ENCODE peak calls at places on chromosomes 11 and 22, in six cellular contexts. A, G, B, P, H and U are unnamed samples.
A peak's percentile ranks its signal among the peaks of the same experiment; 100 is the strongest.

GRCh38 chr22:40534379-40535188 is 101.9 kb downstream of the MRTFA start:
- DNase-seq in A (no peak), G (no peak), B (no peak), P (peak; percentile 53), H (no peak), U (no peak)

GRCh38 chr11:122253541-122254317 is 137.7 kb upstream of the BLID start:
- DNase-seq in A (no peak), G (no peak), B (no peak), P (no peak), H (no peak), U (no peak)

GRCh38 chr11:126303623-126304456 is at the start of gene DCPS:
- DNase-seq in A (peak; percentile 79), G (peak; percentile 98), B (peak; percentile 50), P (peak; percentile 81), H (peak; percentile 75), U (peak; percentile 99)

GRCh38 chr11:15805726-15806125 is 550.6 kb downstream of the SOX6 start:
- DNase-seq in A (no peak), G (no peak), B (no peak), P (no peak), H (no peak), U (no peak)

GRCh38 chr11:9201372-9202162 is 63.6 kb downstream of the DENND5A start:
- DNase-seq in A (no peak), G (no peak), B (no peak), P (no peak), H (no peak), U (no peak)

GRCh38 chr22:39592104-39593060 is 21.8 kb downstream of the CACNA1I start:
- DNase-seq in A (peak; percentile 58), G (peak; percentile 49), B (no peak), P (no peak), H (no peak), U (no peak)

GRCh38 chr22:19973551-19974183 is 32.0 kb upstream of the TXNRD2 start:
- DNase-seq in A (no peak), G (no peak), B (no peak), P (no peak), H (no peak), U (no peak)

GRCh38 chr11:93845181-93846092 is 5.0 kb downstream of the VSTM5 start:
- DNase-seq in A (no peak), G (peak; percentile 31), B (no peak), P (no peak), H (no peak), U (no peak)

GRCh38 chr11:61718613-61719302 is 33.7 kb upstream of the MYRF start:
- DNase-seq in A (no peak), G (peak; percentile 96), B (no peak), P (no peak), H (no peak), U (no peak)

GRCh38 chr11:115220881-115221280 is 283.3 kb downstream of the CADM1 start:
- DNase-seq in A (no peak), G (no peak), B (no peak), P (no peak), H (no peak), U (no peak)

GRCh38 chr11:46414466-46414796 is 22.9 kb upstream of the CHRM4 start:
- DNase-seq in A (no peak), G (no peak), B (no peak), P (no peak), H (no peak), U (no peak)

GRCh38 chr11:92978226-92979111 is 9.0 kb downstream of the MTNR1B start:
- DNase-seq in A (no peak), G (peak; percentile 78), B (no peak), P (no peak), H (no peak), U (no peak)

GRCh38 chr11:128790200-128790599 is 76.9 kb downstream of the KCNJ1 start:
- DNase-seq in A (no peak), G (no peak), B (no peak), P (no peak), H (no peak), U (no peak)

GRCh38 chr22:23889620-23890019 is 4.6 kb upstream of the MIF start:
- DNase-seq in A (no peak), G (no peak), B (no peak), P (no peak), H (no peak), U (no peak)

GRCh38 chr22:29570912-29571549 is 9.9 kb downstream of the NIPSNAP1 start:
- DNase-seq in A (no peak), G (no peak), B (no peak), P (no peak), H (peak; percentile 66), U (no peak)

GRCh38 chr11:127074151-127074761 is 73.7 kb upstream of the KIRREL3 start:
- DNase-seq in A (no peak), G (peak; percentile 36), B (peak; percentile 21), P (peak; percentile 76), H (peak; percentile 38), U (peak; percentile 56)

GRCh38 chr11:76700177-76701100 is 29.9 kb upstream of the LRRC32 start:
- DNase-seq in A (peak; percentile 79), G (peak; percentile 57), B (no peak), P (no peak), H (peak; percentile 15), U (no peak)

GRCh38 chr11:117807482-117808272 is 10.7 kb upstream of the DSCAML1 start:
- DNase-seq in A (peak; percentile 38), G (peak; percentile 79), B (no peak), P (no peak), H (no peak), U (peak; percentile 60)

GRCh38 chr11:18599739-18600230 is at the start of gene MISFA:
- DNase-seq in A (no peak), G (no peak), B (no peak), P (no peak), H (no peak), U (no peak)

GRCh38 chr11:2927851-2928604 is 1.2 kb downstream of the PHLDA2 start:
- DNase-seq in A (no peak), G (peak; percentile 54), B (no peak), P (no peak), H (no peak), U (peak; percentile 56)

GRCh38 chr22:46582281-46582811 is 37.8 kb upstream of the GRAMD4 start:
- DNase-seq in A (no peak), G (no peak), B (no peak), P (no peak), H (no peak), U (no peak)

GRCh38 chr11:10477690-10478046 is 22.6 kb downstream of the AMPD3 start:
- DNase-seq in A (no peak), G (no peak), B (no peak), P (no peak), H (no peak), U (no peak)
- TF ChIP-seq JUND in A (no peak), G (no peak), B (no peak), P (no peak), H (no peak), U (no peak)

DNA sequence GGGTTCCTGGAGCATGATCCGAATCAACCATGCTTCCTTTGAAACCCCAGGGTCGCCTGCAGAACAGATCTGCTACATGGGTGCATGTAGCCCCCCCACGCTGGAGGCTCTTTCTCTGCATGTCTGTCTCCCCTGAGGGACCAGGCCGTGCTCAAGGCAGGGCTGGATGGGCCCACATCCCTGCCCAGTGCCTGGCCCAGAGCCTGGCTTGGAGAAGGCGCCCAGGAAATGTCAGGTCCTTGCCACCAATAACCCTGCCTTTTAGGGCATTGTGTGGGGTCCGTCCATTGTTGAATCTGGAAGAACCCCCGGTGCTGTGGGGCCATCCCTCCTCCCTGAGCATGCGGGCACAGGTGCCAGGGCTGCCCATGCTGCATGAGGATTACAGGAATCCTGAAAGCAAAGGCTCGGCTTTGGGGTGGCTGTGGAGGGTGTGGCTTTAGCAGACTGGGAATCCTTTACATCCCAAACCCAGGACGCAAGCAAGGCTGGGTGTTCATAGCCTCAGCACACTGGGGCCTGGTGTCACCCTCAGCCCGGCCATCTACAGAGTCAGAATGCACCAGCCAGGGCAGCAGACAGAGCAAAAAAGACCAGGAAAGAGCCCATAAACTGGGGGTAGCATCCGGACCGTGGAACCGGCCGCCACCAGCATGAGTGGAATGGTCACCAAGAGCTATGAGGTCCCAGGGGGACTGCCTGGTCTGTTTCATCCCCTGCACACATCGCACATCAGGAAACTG is 48.2 kb downstream of the RTL6 start:
- DNase-seq in A (no peak), G (no peak), B (no peak), P (no peak), H (no peak), U (no peak)
- TF ChIP-seq JUND in A (no peak), G (no peak), B (no peak), P (no peak), H (no peak), U (no peak)

GRCh38 chr11:123587044-123587443 is 67.4 kb downstream of the SCN3B start:
- DNase-seq in A (no peak), G (no peak), B (no peak), P (no peak), H (peak; percentile 14), U (no peak)

GRCh38 chr11:123587559-123587958 is 66.9 kb downstream of the SCN3B start:
- DNase-seq in A (no peak), G (no peak), B (no peak), P (no peak), H (no peak), U (no peak)

GRCh38 chr11:123588863-123589262 is 65.6 kb downstream of the SCN3B start:
- DNase-seq in A (no peak), G (no peak), B (no peak), P (no peak), H (no peak), U (no peak)

GRCh38 chr11:123586568-123586967 is 67.9 kb downstream of the SCN3B start:
- DNase-seq in A (no peak), G (no peak), B (no peak), P (no peak), H (no peak), U (no peak)

DNA sequence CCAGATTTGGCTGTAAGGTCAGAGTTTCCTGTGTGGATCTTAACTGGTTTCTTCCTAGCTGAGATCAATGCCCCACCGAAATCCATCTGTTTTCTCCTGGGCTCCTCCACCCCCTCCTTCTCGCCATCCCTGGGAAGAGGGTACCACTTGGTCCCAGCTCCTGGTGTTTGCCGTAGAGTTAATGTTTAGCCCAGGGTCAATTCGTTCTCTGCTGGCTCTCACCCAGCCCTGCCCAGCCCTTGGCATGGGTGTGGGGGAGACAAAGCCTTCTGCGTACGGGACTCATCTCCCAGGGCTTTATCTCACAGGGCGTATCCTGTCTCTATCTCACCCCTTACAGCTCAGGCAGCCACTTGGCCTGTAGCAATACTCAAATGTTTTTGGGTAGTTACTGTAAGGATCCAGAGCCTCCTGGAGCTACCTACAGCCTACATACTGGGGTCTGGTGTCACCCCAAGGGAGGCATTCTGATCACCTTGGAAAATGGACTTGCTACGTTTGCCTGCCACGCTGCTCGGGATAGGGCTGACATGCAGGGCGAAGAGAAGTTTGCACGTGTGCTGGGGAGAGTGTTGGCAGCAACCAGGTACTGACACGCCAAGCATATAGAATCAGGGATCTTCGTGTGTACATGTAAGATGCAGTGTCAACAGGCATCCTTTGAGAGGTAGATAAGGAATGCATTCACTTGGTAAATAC is 66.2 kb downstream of the SCN3B start:
- DNase-seq in A (no peak), G (no peak), B (no peak), P (no peak), H (peak; percentile 67), U (no peak)
- TF ChIP-seq JUND in A (no peak), G (no peak), B (no peak), P (no peak), H (no peak), U (no peak)

DNA sequence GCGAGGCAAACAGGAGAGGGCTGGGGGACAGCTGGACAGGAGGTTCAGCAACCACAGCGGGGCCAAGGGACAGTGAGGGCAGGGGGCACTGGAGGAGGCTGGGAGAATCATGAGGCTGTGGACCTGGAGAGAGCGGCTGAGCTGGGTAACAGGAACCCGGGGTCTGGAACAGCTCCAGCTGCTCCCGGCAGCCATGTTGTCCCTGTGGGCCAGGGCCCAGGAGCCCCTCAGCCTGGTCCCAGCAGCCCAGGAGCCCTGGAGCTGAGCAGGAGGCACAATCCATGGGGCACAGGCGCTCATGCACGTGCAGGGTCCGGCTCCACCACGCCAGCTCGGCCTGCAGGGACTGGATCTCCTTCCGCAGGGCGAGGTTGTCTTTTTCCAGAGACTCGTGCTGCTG is 7.4 kb downstream of the BATF2 start:
- DNase-seq in A (no peak), G (no peak), B (no peak), P (no peak), H (no peak), U (no peak)
- TF ChIP-seq JUND in A (no peak), G (no peak), B (no peak), P (no peak), H (no peak), U (no peak)